ENCODE peak calls at places on chromosome 13, in four cellular contexts. One of them, this sample, is unnamed.

GRCh38 chr13:76019421-76020044 is 383.4 kb downstream of the LMO7 start:
- DNase-seq in stimulated activated CD8-positive, alpha-beta memory T cell treated with anti-CD3 and anti-CD28 coated beads, Interleukin-2, amount 100 ng/mL, for 1 hour: no peak
- DNase-seq in mammary epithelial cell: no peak
- DNase-seq in transverse colon: no peak
- DNase-seq in this sample: no peak

GRCh38 chr13:28557725-28558124 is 62.8 kb upstream of the FLT1 start:
- DNase-seq in stimulated activated CD8-positive, alpha-beta memory T cell treated with anti-CD3 and anti-CD28 coated beads, Interleukin-2, amount 100 ng/mL, for 1 hour: no peak
- DNase-seq in mammary epithelial cell: no peak
- DNase-seq in transverse colon: no peak
- DNase-seq in this sample: no peak

GRCh38 chr13:81395368-81395767 is 1054.4 kb upstream of the SPRY2 start:
- DNase-seq in stimulated activated CD8-positive, alpha-beta memory T cell treated with anti-CD3 and anti-CD28 coated beads, Interleukin-2, amount 100 ng/mL, for 1 hour: no peak
- DNase-seq in mammary epithelial cell: no peak
- DNase-seq in transverse colon: peak
- DNase-seq in this sample: peak

GRCh38 chr13:104314926-104315535 is 1248.8 kb upstream of the SLC10A2 start:
- DNase-seq in stimulated activated CD8-positive, alpha-beta memory T cell treated with anti-CD3 and anti-CD28 coated beads, Interleukin-2, amount 100 ng/mL, for 1 hour: no peak
- DNase-seq in mammary epithelial cell: peak
- DNase-seq in transverse colon: no peak
- DNase-seq in this sample: no peak

GRCh38 chr13:36325912-36326311 is 20.3 kb downstream of the SPART start:
- DNase-seq in stimulated activated CD8-positive, alpha-beta memory T cell treated with anti-CD3 and anti-CD28 coated beads, Interleukin-2, amount 100 ng/mL, for 1 hour: no peak
- DNase-seq in mammary epithelial cell: no peak
- DNase-seq in transverse colon: no peak
- DNase-seq in this sample: no peak

GRCh38 chr13:43261018-43261417 is 237.6 kb downstream of the DNAJC15 start:
- DNase-seq in stimulated activated CD8-positive, alpha-beta memory T cell treated with anti-CD3 and anti-CD28 coated beads, Interleukin-2, amount 100 ng/mL, for 1 hour: no peak
- DNase-seq in mammary epithelial cell: peak
- DNase-seq in transverse colon: no peak
- DNase-seq in this sample: no peak

GRCh38 chr13:97540696-97541095 is 106.7 kb downstream of the RAP2A start:
- DNase-seq in stimulated activated CD8-positive, alpha-beta memory T cell treated with anti-CD3 and anti-CD28 coated beads, Interleukin-2, amount 100 ng/mL, for 1 hour: no peak
- DNase-seq in mammary epithelial cell: no peak
- DNase-seq in transverse colon: no peak
- DNase-seq in this sample: no peak

GRCh38 chr13:41500501-41500900 is 43.2 kb downstream of the RGCC start:
- DNase-seq in stimulated activated CD8-positive, alpha-beta memory T cell treated with anti-CD3 and anti-CD28 coated beads, Interleukin-2, amount 100 ng/mL, for 1 hour: no peak
- DNase-seq in mammary epithelial cell: peak
- DNase-seq in transverse colon: peak
- DNase-seq in this sample: peak

GRCh38 chr13:45162821-45163220 is 38.0 kb downstream of the KCTD4 start:
- DNase-seq in stimulated activated CD8-positive, alpha-beta memory T cell treated with anti-CD3 and anti-CD28 coated beads, Interleukin-2, amount 100 ng/mL, for 1 hour: no peak
- DNase-seq in mammary epithelial cell: peak
- DNase-seq in transverse colon: no peak
- DNase-seq in this sample: peak

GRCh38 chr13:54660277-54660676 is 1631.7 kb downstream of the OLFM4 start:
- DNase-seq in stimulated activated CD8-positive, alpha-beta memory T cell treated with anti-CD3 and anti-CD28 coated beads, Interleukin-2, amount 100 ng/mL, for 1 hour: no peak
- DNase-seq in mammary epithelial cell: no peak
- DNase-seq in transverse colon: no peak
- DNase-seq in this sample: no peak

GRCh38 chr13:32824061-32824460 is 192.2 kb upstream of the KL start:
- DNase-seq in stimulated activated CD8-positive, alpha-beta memory T cell treated with anti-CD3 and anti-CD28 coated beads, Interleukin-2, amount 100 ng/mL, for 1 hour: no peak
- DNase-seq in mammary epithelial cell: no peak
- DNase-seq in transverse colon: no peak
- DNase-seq in this sample: no peak

GRCh38 chr13:110811008-110811720 is 97.7 kb downstream of the ING1 start:
- DNase-seq in stimulated activated CD8-positive, alpha-beta memory T cell treated with anti-CD3 and anti-CD28 coated beads, Interleukin-2, amount 100 ng/mL, for 1 hour: no peak
- DNase-seq in mammary epithelial cell: no peak
- DNase-seq in transverse colon: no peak
- DNase-seq in this sample: no peak

GRCh38 chr13:113672002-113672651 is 5.1 kb downstream of the GRK1 start:
- DNase-seq in stimulated activated CD8-positive, alpha-beta memory T cell treated with anti-CD3 and anti-CD28 coated beads, Interleukin-2, amount 100 ng/mL, for 1 hour: no peak
- DNase-seq in mammary epithelial cell: no peak
- DNase-seq in transverse colon: no peak
- DNase-seq in this sample: no peak

GRCh38 chr13:23990443-23990842 is 93.1 kb upstream of the C1QTNF9B start:
- DNase-seq in stimulated activated CD8-positive, alpha-beta memory T cell treated with anti-CD3 and anti-CD28 coated beads, Interleukin-2, amount 100 ng/mL, for 1 hour: no peak
- DNase-seq in mammary epithelial cell: no peak
- DNase-seq in transverse colon: no peak
- DNase-seq in this sample: no peak

GRCh38 chr13:80036845-80037504 is 304.0 kb downstream of the SPRY2 start:
- DNase-seq in stimulated activated CD8-positive, alpha-beta memory T cell treated with anti-CD3 and anti-CD28 coated beads, Interleukin-2, amount 100 ng/mL, for 1 hour: no peak
- DNase-seq in mammary epithelial cell: no peak
- DNase-seq in transverse colon: no peak
- DNase-seq in this sample: no peak

GRCh38 chr13:76886292-76887061 is at the start of gene KCTD12:
- DNase-seq in stimulated activated CD8-positive, alpha-beta memory T cell treated with anti-CD3 and anti-CD28 coated beads, Interleukin-2, amount 100 ng/mL, for 1 hour: peak
- DNase-seq in mammary epithelial cell: peak
- DNase-seq in transverse colon: peak
- DNase-seq in this sample: no peak

GRCh38 chr13:112756081-112756480 is 66.2 kb downstream of the ATP11A start:
- DNase-seq in stimulated activated CD8-positive, alpha-beta memory T cell treated with anti-CD3 and anti-CD28 coated beads, Interleukin-2, amount 100 ng/mL, for 1 hour: no peak
- DNase-seq in mammary epithelial cell: no peak
- DNase-seq in transverse colon: no peak
- DNase-seq in this sample: no peak

GRCh38 chr13:49495783-49496762 is at the start of gene PHF11:
- DNase-seq in stimulated activated CD8-positive, alpha-beta memory T cell treated with anti-CD3 and anti-CD28 coated beads, Interleukin-2, amount 100 ng/mL, for 1 hour: peak
- DNase-seq in mammary epithelial cell: peak
- DNase-seq in transverse colon: peak
- DNase-seq in this sample: no peak

GRCh38 chr13:26816876-26817275 is 56.3 kb upstream of the GPR12 start:
- DNase-seq in stimulated activated CD8-positive, alpha-beta memory T cell treated with anti-CD3 and anti-CD28 coated beads, Interleukin-2, amount 100 ng/mL, for 1 hour: no peak
- DNase-seq in mammary epithelial cell: no peak
- DNase-seq in transverse colon: no peak
- DNase-seq in this sample: no peak

GRCh38 chr13:35599385-35599784 is 122.9 kb upstream of the MAB21L1 start:
- DNase-seq in stimulated activated CD8-positive, alpha-beta memory T cell treated with anti-CD3 and anti-CD28 coated beads, Interleukin-2, amount 100 ng/mL, for 1 hour: no peak
- DNase-seq in mammary epithelial cell: peak
- DNase-seq in transverse colon: no peak
- DNase-seq in this sample: peak

GRCh38 chr13:97275265-97275664 is 53.1 kb downstream of the MBNL2 start:
- DNase-seq in stimulated activated CD8-positive, alpha-beta memory T cell treated with anti-CD3 and anti-CD28 coated beads, Interleukin-2, amount 100 ng/mL, for 1 hour: no peak
- DNase-seq in mammary epithelial cell: peak
- DNase-seq in transverse colon: no peak
- DNase-seq in this sample: no peak

GRCh38 chr13:60335531-60335930 is 61.5 kb upstream of the TDRD3 start:
- DNase-seq in stimulated activated CD8-positive, alpha-beta memory T cell treated with anti-CD3 and anti-CD28 coated beads, Interleukin-2, amount 100 ng/mL, for 1 hour: no peak
- DNase-seq in mammary epithelial cell: no peak
- DNase-seq in transverse colon: no peak
- DNase-seq in this sample: no peak

GRCh38 chr13:81140675-81141074 is 799.7 kb upstream of the SPRY2 start:
- DNase-seq in stimulated activated CD8-positive, alpha-beta memory T cell treated with anti-CD3 and anti-CD28 coated beads, Interleukin-2, amount 100 ng/mL, for 1 hour: no peak
- DNase-seq in mammary epithelial cell: no peak
- DNase-seq in transverse colon: no peak
- DNase-seq in this sample: no peak

GRCh38 chr13:114266241-114266640 is 15.2 kb upstream of the UPF3A start:
- DNase-seq in stimulated activated CD8-positive, alpha-beta memory T cell treated with anti-CD3 and anti-CD28 coated beads, Interleukin-2, amount 100 ng/mL, for 1 hour: no peak
- DNase-seq in mammary epithelial cell: no peak
- DNase-seq in transverse colon: no peak
- DNase-seq in this sample: no peak

GRCh38 chr13:44309771-44310767 is 63.6 kb upstream of the SERP2 start:
- DNase-seq in stimulated activated CD8-positive, alpha-beta memory T cell treated with anti-CD3 and anti-CD28 coated beads, Interleukin-2, amount 100 ng/mL, for 1 hour: no peak
- DNase-seq in mammary epithelial cell: no peak
- DNase-seq in transverse colon: peak
- DNase-seq in this sample: no peak

GRCh38 chr13:35157143-35157755 is 215.2 kb downstream of the NBEA start:
- DNase-seq in stimulated activated CD8-positive, alpha-beta memory T cell treated with anti-CD3 and anti-CD28 coated beads, Interleukin-2, amount 100 ng/mL, for 1 hour: no peak
- DNase-seq in mammary epithelial cell: peak
- DNase-seq in transverse colon: peak
- DNase-seq in this sample: no peak

GRCh38 chr13:31908696-31909386 is 122.7 kb upstream of the FRY start:
- DNase-seq in stimulated activated CD8-positive, alpha-beta memory T cell treated with anti-CD3 and anti-CD28 coated beads, Interleukin-2, amount 100 ng/mL, for 1 hour: no peak
- DNase-seq in mammary epithelial cell: no peak
- DNase-seq in transverse colon: no peak
- DNase-seq in this sample: no peak

GRCh38 chr13:113116206-113116800 is 6.3 kb upstream of the F10 start:
- DNase-seq in stimulated activated CD8-positive, alpha-beta memory T cell treated with anti-CD3 and anti-CD28 coated beads, Interleukin-2, amount 100 ng/mL, for 1 hour: no peak
- DNase-seq in mammary epithelial cell: no peak
- DNase-seq in transverse colon: no peak
- DNase-seq in this sample: no peak

GRCh38 chr13:27371932-27372331 is 52.5 kb upstream of the GTF3A start:
- DNase-seq in stimulated activated CD8-positive, alpha-beta memory T cell treated with anti-CD3 and anti-CD28 coated beads, Interleukin-2, amount 100 ng/mL, for 1 hour: no peak
- DNase-seq in mammary epithelial cell: no peak
- DNase-seq in transverse colon: no peak
- DNase-seq in this sample: no peak

GRCh38 chr13:46684287-46685001 is 112.5 kb downstream of the ESD start:
- DNase-seq in stimulated activated CD8-positive, alpha-beta memory T cell treated with anti-CD3 and anti-CD28 coated beads, Interleukin-2, amount 100 ng/mL, for 1 hour: no peak
- DNase-seq in mammary epithelial cell: no peak
- DNase-seq in transverse colon: no peak
- DNase-seq in this sample: no peak

GRCh38 chr13:106145997-106146864 is 389.2 kb downstream of the EFNB2 start:
- DNase-seq in stimulated activated CD8-positive, alpha-beta memory T cell treated with anti-CD3 and anti-CD28 coated beads, Interleukin-2, amount 100 ng/mL, for 1 hour: no peak
- DNase-seq in mammary epithelial cell: no peak
- DNase-seq in transverse colon: peak
- DNase-seq in this sample: no peak

GRCh38 chr13:104750377-104750776 is 1684.2 kb upstream of the SLC10A2 start:
- DNase-seq in stimulated activated CD8-positive, alpha-beta memory T cell treated with anti-CD3 and anti-CD28 coated beads, Interleukin-2, amount 100 ng/mL, for 1 hour: no peak
- DNase-seq in mammary epithelial cell: peak
- DNase-seq in transverse colon: no peak
- DNase-seq in this sample: peak

GRCh38 chr13:71320452-71320851 is 546.6 kb downstream of the DACH1 start:
- DNase-seq in stimulated activated CD8-positive, alpha-beta memory T cell treated with anti-CD3 and anti-CD28 coated beads, Interleukin-2, amount 100 ng/mL, for 1 hour: no peak
- DNase-seq in mammary epithelial cell: peak
- DNase-seq in transverse colon: no peak
- DNase-seq in this sample: no peak

GRCh38 chr13:67095621-67096020 is 134.5 kb downstream of the PCDH9 start:
- DNase-seq in stimulated activated CD8-positive, alpha-beta memory T cell treated with anti-CD3 and anti-CD28 coated beads, Interleukin-2, amount 100 ng/mL, for 1 hour: no peak
- DNase-seq in mammary epithelial cell: peak
- DNase-seq in transverse colon: no peak
- DNase-seq in this sample: no peak

GRCh38 chr13:27171830-27172494 is 351 bp upstream of the USP12 start:
- DNase-seq in stimulated activated CD8-positive, alpha-beta memory T cell treated with anti-CD3 and anti-CD28 coated beads, Interleukin-2, amount 100 ng/mL, for 1 hour: peak
- DNase-seq in mammary epithelial cell: peak
- DNase-seq in transverse colon: peak
- DNase-seq in this sample: peak

GRCh38 chr13:73708393-73708985 is 425.7 kb downstream of the KLF12 start:
- DNase-seq in stimulated activated CD8-positive, alpha-beta memory T cell treated with anti-CD3 and anti-CD28 coated beads, Interleukin-2, amount 100 ng/mL, for 1 hour: peak
- DNase-seq in mammary epithelial cell: peak
- DNase-seq in transverse colon: peak
- DNase-seq in this sample: peak

GRCh38 chr13:48078251-48078656 is 16.6 kb downstream of the MED4 start:
- DNase-seq in stimulated activated CD8-positive, alpha-beta memory T cell treated with anti-CD3 and anti-CD28 coated beads, Interleukin-2, amount 100 ng/mL, for 1 hour: no peak
- DNase-seq in mammary epithelial cell: peak
- DNase-seq in transverse colon: peak
- DNase-seq in this sample: no peak

GRCh38 chr13:93603043-93603442 is 376.4 kb downstream of the GPC6 start:
- DNase-seq in stimulated activated CD8-positive, alpha-beta memory T cell treated with anti-CD3 and anti-CD28 coated beads, Interleukin-2, amount 100 ng/mL, for 1 hour: no peak
- DNase-seq in mammary epithelial cell: peak
- DNase-seq in transverse colon: no peak
- DNase-seq in this sample: peak

GRCh38 chr13:98846521-98846920 is 94.0 kb upstream of the SLC15A1 start:
- DNase-seq in stimulated activated CD8-positive, alpha-beta memory T cell treated with anti-CD3 and anti-CD28 coated beads, Interleukin-2, amount 100 ng/mL, for 1 hour: no peak
- DNase-seq in mammary epithelial cell: no peak
- DNase-seq in transverse colon: no peak
- DNase-seq in this sample: no peak